ENCODE peak calls at places on chromosomes 5 and 9, in ten cellular contexts. J is prostate gland, L is Panc1, G is pancreas, C is psoas muscle, N is astrocyte of the spinal cord, F is GM23248, M is A549, T is small intestine, P is GM23338. X is an unnamed sample.

GRCh38 chr5:172078027-172078426 is 71.6 kb upstream of the FBXW11 start:
- DNase-seq in J (no peak), L (no peak), G (no peak), C (no peak), N (no peak), F (no peak), M (no peak), T (peak; percentile 92), P (no peak), X (no peak)

GRCh38 chr9:104635471-104635870 is 17.5 kb upstream of the OR13C9 start:
- DNase-seq in J (no peak), L (no peak), G (no peak), C (no peak), N (no peak), F (no peak), M (no peak), T (no peak), P (no peak), X (no peak)

GRCh38 chr5:134902071-134902801 is 2.7 kb upstream of the PCBD2 start:
- DNase-seq in J (no peak), L (no peak), G (no peak), C (no peak), N (no peak), F (peak; percentile 52), M (no peak), T (no peak), P (no peak), X (no peak)

GRCh38 chr5:9782806-9783560 is 152.8 kb upstream of the TAS2R1 start:
- DNase-seq in J (no peak), L (no peak), G (no peak), C (no peak), N (peak; percentile 25), F (peak; percentile 83), M (no peak), T (no peak), P (peak; percentile 18), X (peak; percentile 38)

GRCh38 chr9:133687856-133688761 is 50.0 kb downstream of the SARDH start:
- DNase-seq in J (no peak), L (no peak), G (peak; percentile 65), C (peak; percentile 7), N (no peak), F (no peak), M (no peak), T (no peak), P (no peak), X (no peak)

GRCh38 chr5:131635755-131636479 is 888 bp upstream of the RAPGEF6 start:
- DNase-seq in J (no peak), L (no peak), G (no peak), C (no peak), N (no peak), F (peak; percentile 41), M (peak; percentile 17), T (peak; percentile 40), P (peak; percentile 24), X (peak; percentile 36)

GRCh38 chr9:99199938-99200539 is 21.7 kb downstream of the ALG2 start:
- DNase-seq in J (no peak), L (no peak), G (no peak), C (no peak), N (no peak), F (no peak), M (no peak), T (no peak), P (no peak), X (no peak)

GRCh38 chr5:115267617-115268016 is 4.9 kb upstream of the PGGT1B start:
- DNase-seq in J (no peak), L (no peak), G (no peak), C (no peak), N (peak; percentile 12), F (peak; percentile 71), M (no peak), T (no peak), P (no peak), X (peak; percentile 28)

GRCh38 chr9:126486276-126486675 is 127.5 kb upstream of the LMX1B start:
- DNase-seq in J (no peak), L (no peak), G (no peak), C (no peak), N (no peak), F (no peak), M (no peak), T (no peak), P (no peak), X (no peak)

GRCh38 chr5:74765201-74765600 is 1.7 kb downstream of the GFM2 start:
- DNase-seq in J (no peak), L (no peak), G (no peak), C (no peak), N (peak; percentile 15), F (peak; percentile 13), M (no peak), T (peak; percentile 40), P (peak; percentile 32), X (no peak)

GRCh38 chr9:137764171-137764671 is 113.4 kb upstream of the CACNA1B start:
- DNase-seq in J (no peak), L (no peak), G (no peak), C (no peak), N (no peak), F (no peak), M (no peak), T (no peak), P (no peak), X (no peak)

GRCh38 chr5:10653033-10653432 is 89.2 kb downstream of the ANKRD33B start:
- DNase-seq in J (no peak), L (no peak), G (no peak), C (peak; percentile 62), N (no peak), F (no peak), M (no peak), T (no peak), P (no peak), X (peak; percentile 44)

GRCh38 chr5:140546851-140547507 is 483 bp upstream of the EIF4EBP3 start:
- DNase-seq in J (no peak), L (no peak), G (no peak), C (no peak), N (no peak), F (peak; percentile 32), M (no peak), T (peak; percentile 75), P (no peak), X (no peak)

GRCh38 chr5:147417133-147417813 is 92.6 kb downstream of the DPYSL3 start:
- DNase-seq in J (peak; percentile 18), L (no peak), G (no peak), C (peak; percentile 32), N (peak; percentile 95), F (peak; percentile 60), M (no peak), T (peak; percentile 89), P (no peak), X (peak; percentile 96)

GRCh38 chr5:28164568-28164967 is 1126.2 kb upstream of the CDH9 start:
- DNase-seq in J (no peak), L (no peak), G (no peak), C (no peak), N (no peak), F (no peak), M (no peak), T (no peak), P (no peak), X (no peak)

GRCh38 chr9:98701576-98701975 is 7.2 kb downstream of the GABBR2 start:
- DNase-seq in J (no peak), L (no peak), G (no peak), C (no peak), N (no peak), F (no peak), M (no peak), T (peak; percentile 29), P (no peak), X (no peak)

GRCh38 chr5:178602752-178603151 is 12.6 kb upstream of the COL23A1 start:
- DNase-seq in J (no peak), L (no peak), G (no peak), C (no peak), N (peak; percentile 18), F (peak; percentile 35), M (no peak), T (no peak), P (no peak), X (peak; percentile 22)

GRCh38 chr5:15450473-15450872 is 49.5 kb upstream of the FBXL7 start:
- DNase-seq in J (no peak), L (no peak), G (no peak), C (no peak), N (no peak), F (no peak), M (no peak), T (no peak), P (no peak), X (no peak)

GRCh38 chr5:6832272-6832671 is 119.0 kb downstream of the TENT4A start:
- DNase-seq in J (no peak), L (no peak), G (no peak), C (no peak), N (no peak), F (no peak), M (no peak), T (no peak), P (no peak), X (no peak)
- H3K4me3 ChIP-seq in J (no peak overlapping the region), L (no peak overlapping the region), G (no peak overlapping the region), C (no peak overlapping the region), N (no peak overlapping the region), F (no peak overlapping the region), M (no peak overlapping the region), T (no peak overlapping the region), P (no peak overlapping the region), X (no peak overlapping the region)

DNA sequence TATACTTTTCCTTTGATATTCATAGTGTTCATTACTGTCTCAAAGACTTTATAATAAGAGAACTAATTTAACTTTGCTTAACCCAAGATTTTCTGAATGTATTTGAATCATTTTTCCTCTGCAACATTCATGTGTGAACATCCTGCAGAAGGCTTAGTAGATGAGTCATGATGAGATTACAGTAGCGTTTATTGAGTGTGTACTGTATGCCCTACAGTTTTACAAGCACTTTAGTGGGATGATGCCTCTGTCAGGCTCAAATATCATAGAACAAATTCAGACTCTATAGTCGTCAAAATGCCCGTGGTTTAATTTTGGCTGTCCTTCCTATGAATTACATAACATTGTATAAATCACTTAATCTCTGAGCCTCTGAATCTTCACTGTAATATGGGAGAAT is 41.2 kb downstream of the FYB1 start:
- DNase-seq in J (no peak), L (no peak), G (no peak), C (no peak), N (no peak), F (peak; percentile 68), M (no peak), T (no peak), P (no peak), X (peak; percentile 8)
- H3K4me3 ChIP-seq in J (no peak overlapping the region), L (no peak overlapping the region), G (no peak overlapping the region), C (no peak overlapping the region), N (no peak overlapping the region), F (no peak overlapping the region), M (no peak overlapping the region), T (no peak overlapping the region), P (no peak overlapping the region), X (no peak overlapping the region)

DNA sequence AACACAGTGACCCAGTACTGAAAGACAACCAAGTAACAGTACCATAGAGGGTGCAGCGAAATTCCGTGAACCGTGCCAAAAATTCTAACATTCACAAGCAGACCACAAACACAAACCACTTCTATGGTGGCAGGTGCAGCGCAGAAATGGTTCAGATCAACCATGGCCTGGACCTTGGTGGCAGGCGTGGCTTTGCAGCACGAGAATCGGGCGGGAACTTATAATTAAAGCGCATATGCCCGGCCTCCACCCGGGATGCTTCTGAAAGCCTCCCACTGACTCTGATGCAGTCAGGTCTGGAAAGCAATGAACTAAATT is 68.0 kb upstream of the TBC1D9B start:
- DNase-seq in J (no peak), L (no peak), G (no peak), C (no peak), N (no peak), F (no peak), M (no peak), T (no peak), P (no peak), X (no peak)
- H3K4me3 ChIP-seq in J (no peak overlapping the region), L (no peak overlapping the region), G (no peak overlapping the region), C (no peak overlapping the region), N (no peak overlapping the region), F (no peak overlapping the region), M (no peak overlapping the region), T (no peak overlapping the region), P (no peak overlapping the region), X (no peak overlapping the region)

GRCh38 chr9:16864741-16865434 is 5.6 kb downstream of the BNC2 start:
- DNase-seq in J (no peak), L (no peak), G (no peak), C (no peak), N (peak; percentile 67), F (peak; percentile 77), M (no peak), T (no peak), P (no peak), X (peak; percentile 51)
- H3K4me3 ChIP-seq in J (no peak overlapping the region), L (no peak overlapping the region), G (no peak overlapping the region), C (peak overlapping the region; percentile 47), N (no peak overlapping the region), F (peak overlapping the region; percentile 28), M (no peak overlapping the region), T (no peak overlapping the region), P (no peak overlapping the region), X (peak overlapping the region; percentile 12)